ENCODE peak calls at places on chromosomes 5 and 9, in seven cellular contexts. One of them, this sample, is unnamed.

GRCh38 chr5:72598461-72599433 is 91.5 kb upstream of the ZNF366 start:
- DNase-seq in CD8-positive, alpha-beta T cell: no peak
- DNase-seq in lower lobe of right lung: no peak
- DNase-seq in osteoblast: no peak
- DNase-seq in neural crest cell: no peak
- DNase-seq in upper lobe of right lung: no peak
- DNase-seq in GM06990: peak; percentile 17
- DNase-seq in this sample: no peak

GRCh38 chr9:123364241-123364824 is 8.3 kb downstream of the CRB2 start:
- DNase-seq in CD8-positive, alpha-beta T cell: no peak
- DNase-seq in lower lobe of right lung: no peak
- DNase-seq in osteoblast: peak; percentile 96
- DNase-seq in neural crest cell: no peak
- DNase-seq in upper lobe of right lung: no peak
- DNase-seq in GM06990: no peak
- DNase-seq in this sample: no peak

GRCh38 chr5:127398508-127398907 is 107.9 kb downstream of the MEGF10 start:
- DNase-seq in CD8-positive, alpha-beta T cell: no peak
- DNase-seq in lower lobe of right lung: no peak
- DNase-seq in osteoblast: no peak
- DNase-seq in neural crest cell: no peak
- DNase-seq in upper lobe of right lung: no peak
- DNase-seq in GM06990: no peak
- DNase-seq in this sample: no peak

GRCh38 chr9:16710888-16711287 is 159.6 kb downstream of the BNC2 start:
- DNase-seq in CD8-positive, alpha-beta T cell: no peak
- DNase-seq in lower lobe of right lung: no peak
- DNase-seq in osteoblast: no peak
- DNase-seq in neural crest cell: no peak
- DNase-seq in upper lobe of right lung: no peak
- DNase-seq in GM06990: no peak
- DNase-seq in this sample: no peak

GRCh38 chr9:26670052-26670640 is 222.5 kb downstream of the CAAP1 start:
- DNase-seq in CD8-positive, alpha-beta T cell: no peak
- DNase-seq in lower lobe of right lung: no peak
- DNase-seq in osteoblast: no peak
- DNase-seq in neural crest cell: no peak
- DNase-seq in upper lobe of right lung: no peak
- DNase-seq in GM06990: no peak
- DNase-seq in this sample: no peak

GRCh38 chr9:116480700-116481099 is 206.4 kb upstream of the TRIM32 start:
- DNase-seq in CD8-positive, alpha-beta T cell: no peak
- DNase-seq in lower lobe of right lung: no peak
- DNase-seq in osteoblast: no peak
- DNase-seq in neural crest cell: no peak
- DNase-seq in upper lobe of right lung: no peak
- DNase-seq in GM06990: no peak
- DNase-seq in this sample: no peak

GRCh38 chr5:137071941-137072340 is 427.2 kb downstream of the SPOCK1 start:
- DNase-seq in CD8-positive, alpha-beta T cell: no peak
- DNase-seq in lower lobe of right lung: no peak
- DNase-seq in osteoblast: no peak
- DNase-seq in neural crest cell: no peak
- DNase-seq in upper lobe of right lung: no peak
- DNase-seq in GM06990: no peak
- DNase-seq in this sample: no peak

GRCh38 chr9:91740713-91741112 is 209.3 kb downstream of the ROR2 start:
- DNase-seq in CD8-positive, alpha-beta T cell: no peak
- DNase-seq in lower lobe of right lung: no peak
- DNase-seq in osteoblast: peak; percentile 95
- DNase-seq in neural crest cell: no peak
- DNase-seq in upper lobe of right lung: no peak
- DNase-seq in GM06990: no peak
- DNase-seq in this sample: no peak

GRCh38 chr5:31719988-31720387 is 81.1 kb downstream of the PDZD2 start:
- DNase-seq in CD8-positive, alpha-beta T cell: no peak
- DNase-seq in lower lobe of right lung: no peak
- DNase-seq in osteoblast: no peak
- DNase-seq in neural crest cell: no peak
- DNase-seq in upper lobe of right lung: no peak
- DNase-seq in GM06990: no peak
- DNase-seq in this sample: no peak

GRCh38 chr9:6978591-6978990 is 220.8 kb downstream of the KDM4C start:
- DNase-seq in CD8-positive, alpha-beta T cell: no peak
- DNase-seq in lower lobe of right lung: no peak
- DNase-seq in osteoblast: no peak
- DNase-seq in neural crest cell: no peak
- DNase-seq in upper lobe of right lung: no peak
- DNase-seq in GM06990: no peak
- DNase-seq in this sample: no peak

GRCh38 chr9:127724012-127724411 is 8.1 kb downstream of the TTC16 start:
- DNase-seq in CD8-positive, alpha-beta T cell: no peak
- DNase-seq in lower lobe of right lung: no peak
- DNase-seq in osteoblast: no peak
- DNase-seq in neural crest cell: no peak
- DNase-seq in upper lobe of right lung: no peak
- DNase-seq in GM06990: no peak
- DNase-seq in this sample: no peak

GRCh38 chr9:35832814-35833213 is 3.8 kb downstream of the TMEM8B start:
- DNase-seq in CD8-positive, alpha-beta T cell: no peak
- DNase-seq in lower lobe of right lung: no peak
- DNase-seq in osteoblast: no peak
- DNase-seq in neural crest cell: no peak
- DNase-seq in upper lobe of right lung: no peak
- DNase-seq in GM06990: no peak
- DNase-seq in this sample: no peak

GRCh38 chr5:151707566-151707965 is 20.9 kb upstream of the SPARC start:
- DNase-seq in CD8-positive, alpha-beta T cell: no peak
- DNase-seq in lower lobe of right lung: no peak
- DNase-seq in osteoblast: no peak
- DNase-seq in neural crest cell: no peak
- DNase-seq in upper lobe of right lung: no peak
- DNase-seq in GM06990: no peak
- DNase-seq in this sample: no peak

GRCh38 chr9:132487351-132487791 is 77.4 kb downstream of the CFAP77 start:
- DNase-seq in CD8-positive, alpha-beta T cell: peak; percentile 54
- DNase-seq in lower lobe of right lung: no peak
- DNase-seq in osteoblast: peak; percentile 62
- DNase-seq in neural crest cell: no peak
- DNase-seq in upper lobe of right lung: no peak
- DNase-seq in GM06990: no peak
- DNase-seq in this sample: no peak

GRCh38 chr9:35277171-35277520 is 115.3 kb downstream of the UNC13B start:
- DNase-seq in CD8-positive, alpha-beta T cell: no peak
- DNase-seq in lower lobe of right lung: no peak
- DNase-seq in osteoblast: no peak
- DNase-seq in neural crest cell: no peak
- DNase-seq in upper lobe of right lung: no peak
- DNase-seq in GM06990: no peak
- DNase-seq in this sample: no peak

DNA sequence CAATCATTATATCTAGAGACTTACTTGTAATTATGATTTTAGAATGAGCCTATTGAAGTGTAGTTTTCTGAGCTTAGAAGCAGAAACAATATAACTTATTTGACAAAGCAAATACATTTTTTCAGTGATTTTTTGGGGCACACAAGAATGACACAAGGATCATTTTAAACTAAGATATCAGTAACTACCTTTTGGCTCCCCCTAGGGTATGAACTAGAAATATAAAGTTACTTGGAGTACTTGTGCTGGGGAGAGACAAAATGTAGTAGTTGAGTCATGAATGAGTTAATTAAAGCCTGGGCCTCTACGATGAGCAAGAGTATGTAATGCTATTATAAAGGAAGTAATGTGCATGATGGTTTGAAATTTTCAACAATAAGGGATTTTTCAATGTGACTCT is 1244.1 kb upstream of the ACO1 start:
- DNase-seq in CD8-positive, alpha-beta T cell: no peak
- DNase-seq in lower lobe of right lung: no peak
- DNase-seq in osteoblast: peak; percentile 51
- DNase-seq in neural crest cell: no peak
- DNase-seq in upper lobe of right lung: no peak
- DNase-seq in GM06990: no peak
- DNase-seq in this sample: no peak
- TF ChIP-seq CTCF in CD8-positive, alpha-beta T cell: no peak
- TF ChIP-seq CTCF in lower lobe of right lung: peak; percentile 21
- TF ChIP-seq CTCF in osteoblast: peak; percentile 26
- TF ChIP-seq CTCF in neural crest cell: peak; percentile 57
- TF ChIP-seq CTCF in upper lobe of right lung: peak; percentile 30
- TF ChIP-seq CTCF in GM06990: peak; percentile 34
- TF ChIP-seq CTCF in this sample: no peak

GRCh38 chr9:121059513-121059912 is 9.4 kb upstream of the C5 start:
- DNase-seq in CD8-positive, alpha-beta T cell: no peak
- DNase-seq in lower lobe of right lung: no peak
- DNase-seq in osteoblast: no peak
- DNase-seq in neural crest cell: no peak
- DNase-seq in upper lobe of right lung: no peak
- DNase-seq in GM06990: no peak
- DNase-seq in this sample: no peak

GRCh38 chr9:121057821-121058220 is 7.7 kb upstream of the C5 start:
- DNase-seq in CD8-positive, alpha-beta T cell: no peak
- DNase-seq in lower lobe of right lung: no peak
- DNase-seq in osteoblast: no peak
- DNase-seq in neural crest cell: no peak
- DNase-seq in upper lobe of right lung: no peak
- DNase-seq in GM06990: no peak
- DNase-seq in this sample: no peak

GRCh38 chr9:121055642-121056143 is 5.6 kb upstream of the C5 start:
- DNase-seq in CD8-positive, alpha-beta T cell: no peak
- DNase-seq in lower lobe of right lung: no peak
- DNase-seq in osteoblast: peak; percentile 70
- DNase-seq in neural crest cell: no peak
- DNase-seq in upper lobe of right lung: no peak
- DNase-seq in GM06990: no peak
- DNase-seq in this sample: no peak

GRCh38 chr9:121059998-121060636 is 10.0 kb upstream of the C5 start:
- DNase-seq in CD8-positive, alpha-beta T cell: no peak
- DNase-seq in lower lobe of right lung: no peak
- DNase-seq in osteoblast: peak; percentile 46
- DNase-seq in neural crest cell: peak; percentile 32
- DNase-seq in upper lobe of right lung: no peak
- DNase-seq in GM06990: peak; percentile 28
- DNase-seq in this sample: no peak
- TF ChIP-seq CTCF in CD8-positive, alpha-beta T cell: peak; percentile 73
- TF ChIP-seq CTCF in lower lobe of right lung: peak; percentile 77
- TF ChIP-seq CTCF in osteoblast: peak; percentile 85
- TF ChIP-seq CTCF in neural crest cell: peak; percentile 86
- TF ChIP-seq CTCF in upper lobe of right lung: peak; percentile 73
- TF ChIP-seq CTCF in GM06990: peak; percentile 69
- TF ChIP-seq CTCF in this sample: peak; percentile 56

DNA sequence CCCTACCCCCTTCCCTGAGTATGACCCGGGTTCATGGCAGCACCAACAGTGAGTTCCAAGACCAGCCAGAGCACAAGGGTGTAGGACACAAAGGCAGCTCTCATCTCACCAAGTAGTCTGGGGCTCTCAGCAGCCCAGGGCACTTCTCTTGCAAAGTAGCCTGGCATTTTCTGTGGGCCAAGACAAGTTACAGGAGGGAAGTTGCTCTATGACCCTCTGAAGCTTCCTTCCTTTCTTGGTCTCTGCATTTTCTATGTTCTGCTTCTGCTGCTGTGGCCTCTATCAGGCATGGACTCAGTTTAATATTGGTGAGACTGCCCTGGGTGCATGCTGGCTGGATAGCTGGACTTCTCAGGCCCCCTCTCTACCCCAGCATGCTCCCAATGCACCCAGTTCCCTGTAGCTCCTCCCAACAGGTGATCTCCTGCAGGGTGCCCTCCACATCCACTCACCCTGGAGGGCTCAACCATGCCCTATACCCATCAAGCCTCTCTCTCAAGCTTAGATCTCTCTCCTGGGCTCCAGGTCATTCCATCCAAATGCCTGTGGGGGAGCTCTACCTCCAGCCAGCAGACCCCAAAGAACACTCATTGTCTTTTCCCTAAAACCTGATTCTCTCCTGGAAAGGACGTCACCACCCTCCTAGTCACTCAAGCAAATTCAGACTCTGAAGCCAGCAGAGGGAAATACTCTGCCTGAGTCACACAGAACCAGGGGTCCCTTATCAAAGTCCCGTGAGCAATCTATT is 13.9 kb downstream of the TBC1D2 start:
- DNase-seq in CD8-positive, alpha-beta T cell: no peak
- DNase-seq in lower lobe of right lung: no peak
- DNase-seq in osteoblast: no peak
- DNase-seq in neural crest cell: no peak
- DNase-seq in upper lobe of right lung: no peak
- DNase-seq in GM06990: no peak
- DNase-seq in this sample: no peak
- TF ChIP-seq CTCF in CD8-positive, alpha-beta T cell: no peak
- TF ChIP-seq CTCF in lower lobe of right lung: no peak
- TF ChIP-seq CTCF in osteoblast: peak; percentile 10
- TF ChIP-seq CTCF in neural crest cell: no peak
- TF ChIP-seq CTCF in upper lobe of right lung: no peak
- TF ChIP-seq CTCF in GM06990: no peak
- TF ChIP-seq CTCF in this sample: no peak

GRCh38 chr5:109903061-109903460 is 213.3 kb downstream of the MAN2A1 start:
- DNase-seq in CD8-positive, alpha-beta T cell: no peak
- DNase-seq in lower lobe of right lung: no peak
- DNase-seq in osteoblast: no peak
- DNase-seq in neural crest cell: no peak
- DNase-seq in upper lobe of right lung: no peak
- DNase-seq in GM06990: no peak
- DNase-seq in this sample: no peak

GRCh38 chr5:109900911-109901627 is 211.3 kb downstream of the MAN2A1 start:
- DNase-seq in CD8-positive, alpha-beta T cell: no peak
- DNase-seq in lower lobe of right lung: no peak
- DNase-seq in osteoblast: no peak
- DNase-seq in neural crest cell: no peak
- DNase-seq in upper lobe of right lung: no peak
- DNase-seq in GM06990: no peak
- DNase-seq in this sample: no peak

GRCh38 chr5:109901628-109901981 is 211.9 kb downstream of the MAN2A1 start:
- DNase-seq in CD8-positive, alpha-beta T cell: no peak
- DNase-seq in lower lobe of right lung: no peak
- DNase-seq in osteoblast: no peak
- DNase-seq in neural crest cell: no peak
- DNase-seq in upper lobe of right lung: no peak
- DNase-seq in GM06990: no peak
- DNase-seq in this sample: no peak

GRCh38 chr5:109898547-109899544 is 209.1 kb downstream of the MAN2A1 start:
- DNase-seq in CD8-positive, alpha-beta T cell: no peak
- DNase-seq in lower lobe of right lung: no peak
- DNase-seq in osteoblast: no peak
- DNase-seq in neural crest cell: no peak
- DNase-seq in upper lobe of right lung: no peak
- DNase-seq in GM06990: no peak
- DNase-seq in this sample: no peak

GRCh38 chr5:109900453-109900852 is 210.7 kb downstream of the MAN2A1 start:
- DNase-seq in CD8-positive, alpha-beta T cell: no peak
- DNase-seq in lower lobe of right lung: no peak
- DNase-seq in osteoblast: no peak
- DNase-seq in neural crest cell: no peak
- DNase-seq in upper lobe of right lung: no peak
- DNase-seq in GM06990: no peak
- DNase-seq in this sample: no peak
- TF ChIP-seq CTCF in CD8-positive, alpha-beta T cell: no peak
- TF ChIP-seq CTCF in lower lobe of right lung: no peak
- TF ChIP-seq CTCF in osteoblast: no peak
- TF ChIP-seq CTCF in neural crest cell: no peak
- TF ChIP-seq CTCF in upper lobe of right lung: no peak
- TF ChIP-seq CTCF in GM06990: no peak
- TF ChIP-seq CTCF in this sample: no peak

GRCh38 chr5:102296229-102296817 is at the start of gene SLCO4C1:
- DNase-seq in CD8-positive, alpha-beta T cell: peak; percentile 70
- DNase-seq in lower lobe of right lung: peak; percentile 93
- DNase-seq in osteoblast: peak; percentile 85
- DNase-seq in neural crest cell: peak; percentile 83
- DNase-seq in upper lobe of right lung: peak; percentile 97
- DNase-seq in GM06990: peak; percentile 90
- DNase-seq in this sample: peak; percentile 62
- TF ChIP-seq CTCF in CD8-positive, alpha-beta T cell: peak; percentile 33
- TF ChIP-seq CTCF in lower lobe of right lung: peak; percentile 54
- TF ChIP-seq CTCF in osteoblast: peak; percentile 15
- TF ChIP-seq CTCF in neural crest cell: peak; percentile 84
- TF ChIP-seq CTCF in upper lobe of right lung: peak; percentile 57
- TF ChIP-seq CTCF in GM06990: peak; percentile 85
- TF ChIP-seq CTCF in this sample: no peak